ENCODE peak calls at places on chromosomes 2 and 18, in seven cellular contexts. N is activated T-helper 1 cell treated with anti-CD3 and anti-CD28 coated beads, Interleukin-12 subunit alpha, Interleukin-12 subunit beta, Interleukin-2, Interleukin-4 antibody, amounts not matched to agents 30 ng/mL and 10 ng/mL and 1 ng/mL, durations not matched to agents 14 hours and 24 hours and 36 hours; Q is glutamatergic neuron; J is stimulated activated CD4-positive, alpha-beta T cell treated with anti-CD3 and anti-CD28 coated beads, Interleukin-2, amount 100 ng/mL, for 48 hours; D is AML-193; U is GM20000; M is substantia nigra. T is an unnamed sample.

GRCh38 chr2:25570161-25570840 is 103.1 kb downstream of the DTNB start:
- DNase-seq in N (no peak), Q (no peak), J (no peak), D (no peak), U (no peak), M (no peak), T (no peak)

GRCh38 chr2:101430161-101430560 is 42.9 kb upstream of the CREG2 start:
- DNase-seq in N (no peak), Q (no peak), J (no peak), D (no peak), U (no peak), M (no peak), T (no peak)

GRCh38 chr2:172200495-172201085 is 97.9 kb upstream of the DLX2 start:
- DNase-seq in N (no peak), Q (no peak), J (peak), D (peak), U (no peak), M (no peak), T (no peak)

GRCh38 chr2:188369365-188369764 is 77.7 kb downstream of the GULP1 start:
- DNase-seq in N (no peak), Q (no peak), J (no peak), D (peak), U (peak), M (no peak), T (no peak)

GRCh38 chr2:13676269-13676668 is 956.2 kb upstream of the LRATD1 start:
- DNase-seq in N (no peak), Q (no peak), J (no peak), D (no peak), U (no peak), M (no peak), T (peak)

GRCh38 chr2:234534515-234534914 is 37.6 kb upstream of the ARL4C start:
- DNase-seq in N (no peak), Q (no peak), J (no peak), D (no peak), U (no peak), M (no peak), T (no peak)

GRCh38 chr2:111168528-111168929 is 47.8 kb downstream of the BCL2L11 start:
- DNase-seq in N (peak), Q (no peak), J (peak), D (no peak), U (peak), M (no peak), T (peak)

GRCh38 chr2:111534816-111535803 is 348.9 kb downstream of the ANAPC1 start:
- DNase-seq in N (no peak), Q (no peak), J (no peak), D (no peak), U (no peak), M (no peak), T (no peak)

GRCh38 chr2:239828192-239828972 is 196.8 kb downstream of the NDUFA10 start:
- DNase-seq in N (no peak), Q (no peak), J (no peak), D (no peak), U (no peak), M (no peak), T (no peak)

GRCh38 chr2:127270663-127271062 is 23.3 kb downstream of the ERCC3 start:
- DNase-seq in N (no peak), Q (no peak), J (no peak), D (no peak), U (no peak), M (no peak), T (no peak)

GRCh38 chr18:79546781-79547272 is 132.8 kb upstream of the CTDP1 start:
- DNase-seq in N (no peak), Q (peak), J (no peak), D (no peak), U (no peak), M (peak), T (no peak)

GRCh38 chr2:29100564-29100963 is 14.7 kb upstream of the CLIP4 start:
- DNase-seq in N (no peak), Q (no peak), J (no peak), D (no peak), U (no peak), M (no peak), T (no peak)

T was measured in T1000.